ENCODE peak calls at places on chromosomes 3 and 15, in nine cellular contexts. W, R, V, A, H, N, B, O and L are unnamed samples.
A peak's percentile ranks its signal among the peaks of the same experiment; 100 is the strongest.

GRCh38 chr15:78979456-78980320 is 34.8 kb upstream of the CTSH start:
- DNase-seq in W (peak; percentile 88), R (peak; percentile 75), V (peak; percentile 68), A (peak; percentile 63), H (peak; percentile 81), N (peak; percentile 80), B (peak; percentile 88), O (peak; percentile 57), L (peak; percentile 22)

GRCh38 chr3:57256844-57257243 is 29.3 kb downstream of the APPL1 start:
- DNase-seq in W (no peak), R (no peak), V (no peak), A (no peak), H (no peak), N (no peak), B (no peak), O (no peak), L (no peak)

GRCh38 chr3:141070727-141071357 is 19.7 kb downstream of the SPSB4 start:
- DNase-seq in W (no peak), R (no peak), V (no peak), A (no peak), H (no peak), N (peak; percentile 70), B (no peak), O (no peak), L (no peak)

GRCh38 chr3:141426404-141427034 is 58.2 kb downstream of the ZBTB38 start:
- DNase-seq in W (peak; percentile 94), R (peak; percentile 89), V (peak; percentile 91), A (peak; percentile 95), H (peak; percentile 79), N (peak; percentile 38), B (peak; percentile 91), O (peak; percentile 88), L (no peak)

GRCh38 chr3:171352387-171352935 is 107.7 kb downstream of the TNIK start:
- DNase-seq in W (no peak), R (no peak), V (no peak), A (no peak), H (no peak), N (no peak), B (no peak), O (no peak), L (no peak)

GRCh38 chr3:108420926-108421325 is 89.5 kb downstream of the MYH15 start:
- DNase-seq in W (peak; percentile 89), R (no peak), V (no peak), A (no peak), H (peak; percentile 91), N (no peak), B (no peak), O (no peak), L (no peak)

GRCh38 chr3:122560680-122561079 is 3.4 kb downstream of the PARP9 start:
- DNase-seq in W (peak; percentile 76), R (no peak), V (peak; percentile 49), A (peak; percentile 53), H (peak; percentile 71), N (peak; percentile 67), B (peak; percentile 38), O (no peak), L (no peak)

GRCh38 chr3:110384601-110385000 is 687.0 kb upstream of the NECTIN3 start:
- DNase-seq in W (peak; percentile 76), R (no peak), V (no peak), A (no peak), H (peak; percentile 84), N (no peak), B (no peak), O (no peak), L (no peak)

GRCh38 chr3:50278868-50279224 is at the start of gene LSMEM2:
- DNase-seq in W (no peak), R (no peak), V (peak; percentile 18), A (no peak), H (no peak), N (no peak), B (peak; percentile 21), O (no peak), L (no peak)

GRCh38 chr3:132661120-132661519 is 991 bp downstream of the UBA5 start:
- DNase-seq in W (no peak), R (no peak), V (no peak), A (no peak), H (no peak), N (no peak), B (no peak), O (no peak), L (no peak)

GRCh38 chr3:27467545-27467944 is 16.6 kb downstream of the SLC4A7 start:
- DNase-seq in W (peak; percentile 74), R (no peak), V (no peak), A (no peak), H (peak; percentile 61), N (no peak), B (no peak), O (no peak), L (no peak)

GRCh38 chr3:78724886-78725285 is 1042.9 kb downstream of the ROBO1 start:
- DNase-seq in W (no peak), R (no peak), V (no peak), A (no peak), H (no peak), N (peak; percentile 12), B (no peak), O (no peak), L (no peak)

GRCh38 chr15:56371495-56372147 is 6.4 kb downstream of the TEX9 start:
- DNase-seq in W (no peak), R (no peak), V (no peak), A (no peak), H (no peak), N (no peak), B (no peak), O (no peak), L (no peak)

GRCh38 chr15:70698991-70699390 is 64.4 kb downstream of the UACA start:
- DNase-seq in W (no peak), R (no peak), V (no peak), A (no peak), H (no peak), N (no peak), B (no peak), O (no peak), L (no peak)
- H3K4me1 ChIP-seq in W (peaks cover 58% of the 10 kb centered on the region), R (peaks cover 11% of the 10 kb centered on the region), V (no peaks in the 10 kb centered on the region), A (peaks cover 49% of the 10 kb centered on the region), H (peaks cover 17% of the 10 kb centered on the region), N (peaks cover 68% of the 10 kb centered on the region), B (peaks cover 58% of the 10 kb centered on the region), O (peaks cover 11% of the 10 kb centered on the region), L (no peaks in the 10 kb centered on the region)

DNA sequence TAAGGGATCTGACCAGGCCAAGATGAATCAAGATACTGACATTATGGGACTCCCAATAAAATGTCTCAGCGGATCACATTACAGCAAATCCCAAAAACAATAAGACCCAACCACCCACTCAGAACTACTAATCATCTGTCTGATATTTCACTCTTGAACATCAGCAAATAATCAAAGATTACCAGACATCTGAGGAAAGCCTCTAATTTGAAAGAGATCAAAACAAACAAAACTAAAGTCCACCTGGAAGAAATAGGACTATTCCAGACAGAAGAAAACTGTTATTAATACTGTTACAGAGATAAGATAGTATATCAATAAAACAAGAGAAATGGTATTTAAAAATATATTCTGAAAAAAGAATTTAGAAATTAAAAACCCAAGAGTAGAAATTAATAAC is 29.0 kb downstream of the TP53BP1 start:
- DNase-seq in W (no peak), R (no peak), V (no peak), A (no peak), H (no peak), N (no peak), B (no peak), O (no peak), L (no peak)
- H3K36me3 ChIP-seq in W (peaks cover 48% of the 10 kb centered on the region), R (no peaks in the 10 kb centered on the region), V (no peaks in the 10 kb centered on the region), A (peaks cover 31% of the 10 kb centered on the region), H (peaks cover 30% of the 10 kb centered on the region), N (no peaks in the 10 kb centered on the region), B (peaks cover 31% of the 10 kb centered on the region), O (peaks cover 55% of the 10 kb centered on the region), L (peaks cover 19% of the 10 kb centered on the region)

GRCh38 chr3:55490194-55490913 is 3.2 kb upstream of the WNT5A start:
- DNase-seq in W (no peak), R (no peak), V (no peak), A (peak; percentile 77), H (no peak), N (no peak), B (no peak), O (no peak), L (no peak)
- H3K4me3 ChIP-seq in W (peak overlapping the region; percentile 70), R (no peak overlapping the region), V (no peak overlapping the region), A (no peak overlapping the region), H (no peak overlapping the region), N (peak overlapping the region; percentile 74), B (no peak overlapping the region), O (no peak overlapping the region), L (no peak overlapping the region)

GRCh38 chr15:91867581-91868026 is 14.1 kb downstream of the SLCO3A1 start:
- DNase-seq in W (peak; percentile 96), R (peak; percentile 80), V (peak; percentile 82), A (peak; percentile 66), H (peak; percentile 87), N (no peak), B (peak; percentile 93), O (peak; percentile 92), L (no peak)

GRCh38 chr15:91865903-91866302 is 12.4 kb downstream of the SLCO3A1 start:
- DNase-seq in W (no peak), R (no peak), V (no peak), A (no peak), H (peak; percentile 40), N (no peak), B (no peak), O (no peak), L (no peak)

GRCh38 chr15:91866971-91867372 is 13.5 kb downstream of the SLCO3A1 start:
- DNase-seq in W (peak; percentile 57), R (peak; percentile 40), V (peak; percentile 36), A (peak; percentile 90), H (no peak), N (no peak), B (peak; percentile 71), O (peak; percentile 86), L (no peak)

GRCh38 chr15:91865486-91865885 is 12.0 kb downstream of the SLCO3A1 start:
- DNase-seq in W (no peak), R (no peak), V (no peak), A (no peak), H (no peak), N (no peak), B (no peak), O (no peak), L (no peak)

GRCh38 chr15:91866371-91866905 is 12.9 kb downstream of the SLCO3A1 start:
- DNase-seq in W (peak; percentile 43), R (peak; percentile 41), V (peak; percentile 76), A (no peak), H (peak; percentile 22), N (no peak), B (no peak), O (no peak), L (no peak)
- H3K4me1 ChIP-seq in W (peaks cover 52% of the 10 kb centered on the region), R (peaks cover 17% of the 10 kb centered on the region), V (peaks cover 13% of the 10 kb centered on the region), A (peaks cover 52% of the 10 kb centered on the region), H (peaks cover 17% of the 10 kb centered on the region), N (peaks cover 18% of the 10 kb centered on the region), B (peaks cover 33% of the 10 kb centered on the region), O (peaks cover 81% of the 10 kb centered on the region), L (peaks cover 70% of the 10 kb centered on the region)